ENCODE peak calls at places on chromosome 10, in four cellular contexts. G, X, A and N are unnamed samples.

GRCh38 chr10:78774999-78775711 is 293.6 kb upstream of the ZMIZ1 start:
- DNase-seq in A (peak; percentile 37), X (peak; percentile 79), G (peak; percentile 83), N (no peak)

GRCh38 chr10:108591417-108591816 is 1331.9 kb downstream of the XPNPEP1 start:
- DNase-seq in A (no peak), X (no peak), G (no peak), N (no peak)

GRCh38 chr10:89516149-89516832 is 19.1 kb downstream of the SLC16A12 start:
- DNase-seq in G (no peak), A (no peak), X (peak; percentile 66), N (no peak)

GRCh38 chr10:133123050-133123745 is 35.5 kb downstream of the ADGRA1 start:
- DNase-seq in A (no peak), X (no peak), G (no peak), N (no peak)

GRCh38 chr10:61325183-61325582 is 128.0 kb downstream of the TMEM26 start:
- DNase-seq in X (no peak), A (no peak), G (no peak), N (no peak)

GRCh38 chr10:131816157-131816775 is 84.5 kb upstream of the PPP2R2D start:
- DNase-seq in G (peak; percentile 69), A (no peak), X (no peak), N (no peak)

GRCh38 chr10:62688971-62689700 is 115.4 kb upstream of the ADO start:
- DNase-seq in X (no peak), G (no peak), A (no peak), N (no peak)

GRCh38 chr10:121722665-121723064 is 124.4 kb upstream of the FGFR2 start:
- DNase-seq in A (no peak), G (no peak), X (no peak), N (no peak)

GRCh38 chr10:32237644-32238345 is 109.2 kb downstream of the EPC1 start:
- DNase-seq in G (no peak), X (no peak), A (no peak), N (no peak)

GRCh38 chr10:132867801-132868644 is 74.3 kb downstream of the CFAP46 start:
- DNase-seq in A (no peak), X (no peak), G (peak; percentile 83), N (no peak)

GRCh38 chr10:125160856-125161569 is 650 bp upstream of the CTBP2 start:
- DNase-seq in X (peak; percentile 90), A (peak; percentile 82), G (peak; percentile 95), N (peak; percentile 70)

GRCh38 chr10:72257051-72257892 is 16.5 kb upstream of the DDIT4 start:
- DNase-seq in X (no peak), A (no peak), G (no peak), N (no peak)

GRCh38 chr10:29160110-29160669 is 128.7 kb upstream of the LYZL1 start:
- DNase-seq in G (no peak), X (no peak), A (no peak), N (no peak)

GRCh38 chr10:84293574-84294016 is 34.8 kb upstream of the CCSER2 start:
- DNase-seq in G (no peak), A (no peak), X (no peak), N (no peak)

GRCh38 chr10:100267237-100268104 is at the start of gene CWF19L1:
- DNase-seq in A (peak; percentile 78), X (peak; percentile 89), G (peak; percentile 97), N (peak; percentile 72)

GRCh38 chr10:132880148-132880981 is 62.0 kb downstream of the CFAP46 start:
- DNase-seq in A (no peak), X (no peak), G (peak; percentile 75), N (no peak)

GRCh38 chr10:133168617-133169031 is 8.6 kb downstream of the KNDC1 start:
- DNase-seq in X (no peak), A (no peak), G (peak; percentile 74), N (no peak)

GRCh38 chr10:34405611-34406462 is 409.3 kb downstream of the PARD3 start:
- DNase-seq in X (no peak), G (no peak), A (no peak), N (no peak)

GRCh38 chr10:88091490-88092061 is 228.2 kb downstream of the PTEN start:
- DNase-seq in A (no peak), G (no peak), X (no peak), N (no peak)

GRCh38 chr10:28094121-28094520 is 95.2 kb upstream of the ODAD2 start:
- DNase-seq in G (no peak), X (no peak), A (no peak), N (no peak)

GRCh38 chr10:43284341-43284910 is 17.6 kb upstream of the RASGEF1A start:
- DNase-seq in A (peak; percentile 72), X (peak; percentile 73), G (peak; percentile 83), N (no peak)

GRCh38 chr10:78589687-78590086 is 479.1 kb upstream of the ZMIZ1 start:
- DNase-seq in A (no peak), X (peak; percentile 49), G (no peak), N (no peak)

GRCh38 chr10:11165591-11166543 is 148.2 kb downstream of the CELF2 start:
- DNase-seq in X (peak; percentile 61), A (peak; percentile 62), G (peak; percentile 94), N (peak; percentile 33)

GRCh38 chr10:124097883-124098282 is 4.5 kb upstream of the CHST15 start:
- DNase-seq in G (no peak), X (no peak), A (no peak), N (no peak)

GRCh38 chr10:62866451-62866850 is 50.3 kb upstream of the EGR2 start:
- DNase-seq in A (no peak), G (no peak), X (no peak), N (no peak)

GRCh38 chr10:10623958-10624590 is 393.6 kb upstream of the CELF2 start:
- DNase-seq in G (no peak), A (no peak), X (no peak), N (no peak)

GRCh38 chr10:92124524-92125168 is 166.2 kb downstream of the CPEB3 start:
- DNase-seq in A (no peak), G (no peak), X (peak; percentile 58), N (no peak)

GRCh38 chr10:129039406-129040345 is 427.4 kb upstream of the MGMT start:
- DNase-seq in A (no peak), G (no peak), X (no peak), N (no peak)

GRCh38 chr10:112934193-112934592 is 15.9 kb upstream of the TCF7L2 start:
- DNase-seq in A (no peak), G (no peak), X (no peak), N (no peak)

GRCh38 chr10:105681051-105681450 is 1040.0 kb downstream of the SORCS3 start:
- DNase-seq in X (no peak), A (no peak), G (no peak), N (no peak)

GRCh38 chr10:11035318-11035920 is 17.7 kb downstream of the CELF2 start:
- DNase-seq in A (no peak), G (peak; percentile 93), X (peak; percentile 46), N (no peak)

GRCh38 chr10:31030216-31030615 is 1.4 kb downstream of the ZNF438 start:
- DNase-seq in A (no peak), G (no peak), X (peak; percentile 24), N (no peak)

GRCh38 chr10:130409346-130409745 is 273.2 kb downstream of the GLRX3 start:
- DNase-seq in G (peak; percentile 62), A (no peak), X (no peak), N (no peak)

GRCh38 chr10:89001428-89002072 is 11.0 kb downstream of the FAS start:
- DNase-seq in X (no peak), G (no peak), A (no peak), N (no peak)

GRCh38 chr10:69201045-69201444 is 19.1 kb upstream of the HKDC1 start:
- DNase-seq in G (no peak), A (no peak), X (no peak), N (no peak)

GRCh38 chr10:132363921-132364593 is 32.1 kb downstream of the LRRC27 start:
- DNase-seq in A (no peak), X (peak; percentile 90), G (peak; percentile 84), N (no peak)

GRCh38 chr10:97888641-97889262 is 39.1 kb downstream of the GOLGA7B start:
- DNase-seq in A (no peak), G (no peak), X (peak; percentile 72), N (no peak)
- TF ChIP-seq CTCF in A (no peak), G (no peak), X (no peak), N (no peak)

GRCh38 chr10:48659790-48660189 is 24.9 kb upstream of the WDFY4 start:
- DNase-seq in X (no peak), G (no peak), A (no peak), N (no peak)
- TF ChIP-seq CTCF in X (peak; percentile 58), G (no peak), A (peak; percentile 44), N (peak; percentile 61)

DNA sequence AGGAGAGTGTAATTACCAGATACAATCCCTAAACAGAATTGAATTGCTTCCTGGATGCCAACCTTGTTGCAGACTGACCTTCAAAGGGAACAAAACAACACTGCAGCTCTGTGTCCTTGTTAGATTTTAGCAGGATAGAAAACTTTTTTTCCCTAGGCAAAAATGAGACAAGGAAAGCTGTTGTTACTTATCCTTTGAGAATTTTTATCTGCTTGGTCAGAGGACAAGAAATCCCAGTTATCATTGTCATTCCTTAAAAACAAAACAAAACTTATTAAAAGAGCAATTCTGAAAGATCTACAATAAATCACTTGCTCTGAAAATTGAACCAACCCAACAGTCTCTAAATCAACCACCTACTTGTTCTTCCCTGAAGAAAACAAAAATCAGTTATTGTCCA is 652.6 kb downstream of the REEP3 start:
- DNase-seq in A (no peak), G (no peak), X (no peak), N (no peak)
- TF ChIP-seq CTCF in A (no peak), G (no peak), X (no peak), N (no peak)

DNA sequence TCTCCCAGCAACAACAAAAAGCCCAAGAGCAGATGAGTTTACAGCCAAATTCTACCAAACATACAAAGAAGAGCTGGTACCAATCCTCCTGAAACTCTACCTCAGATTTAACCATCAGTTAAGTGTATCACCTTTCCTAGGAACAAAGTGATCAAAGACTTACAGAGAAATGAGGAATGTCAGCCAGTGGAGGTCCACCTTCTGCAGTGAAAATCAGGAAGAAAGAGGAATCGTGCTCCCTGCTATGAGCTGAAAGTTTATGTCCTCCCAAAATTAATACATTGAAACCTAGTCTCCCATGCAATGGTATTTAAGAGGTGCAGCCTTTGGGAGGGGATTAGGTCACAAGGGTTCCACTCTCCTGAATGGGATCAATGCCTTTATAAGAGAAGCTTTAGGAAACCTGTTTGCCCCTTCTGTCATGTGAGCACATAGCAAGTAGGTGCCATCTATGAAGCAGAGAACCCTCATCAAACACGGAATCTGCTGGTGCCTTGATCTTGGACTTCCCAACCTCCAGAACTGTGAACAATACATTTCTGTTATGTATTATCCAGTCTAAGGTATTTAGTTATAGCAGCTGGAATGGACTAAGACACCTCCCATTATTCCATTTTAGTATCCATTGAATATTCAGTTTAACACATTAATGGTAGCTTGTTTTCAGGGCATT is 139.0 kb upstream of the FZD8 start:
- DNase-seq in G (no peak), A (no peak), X (no peak), N (no peak)
- TF ChIP-seq CTCF in G (no peak), A (no peak), X (peak; percentile 7), N (no peak)